ENCODE peak calls at places on chromosomes 7 and 10, in nine cellular contexts. Q, P, X, O, Y, E, W, Z and C are unnamed samples. For H3K27me3, the result is how much of the 10 kb centered on the place peaks cover.

GRCh38 chr10:122498521-122498920 is 37.2 kb downstream of the HTRA1 start:
- DNase-seq in Q (no peak), P (peak), X (no peak), O (no peak), Y (no peak), E (no peak), W (no peak), Z (no peak), C (no peak)

GRCh38 chr7:48307041-48307714 is 135.9 kb downstream of the ABCA13 start:
- DNase-seq in Q (no peak), P (no peak), X (no peak), O (no peak), Y (no peak), E (no peak), W (no peak), Z (no peak), C (no peak)

GRCh38 chr10:35752469-35753450 is 110.7 kb upstream of the FZD8 start:
- DNase-seq in Q (no peak), P (peak), X (no peak), O (no peak), Y (peak), E (no peak), W (no peak), Z (no peak), C (no peak)

GRCh38 chr10:71141528-71141927 is 70.8 kb upstream of the UNC5B start:
- DNase-seq in Q (no peak), P (no peak), X (no peak), O (no peak), Y (no peak), E (no peak), W (no peak), Z (no peak), C (no peak)

GRCh38 chr10:88092975-88093374 is 229.6 kb downstream of the PTEN start:
- DNase-seq in Q (no peak), P (peak), X (no peak), O (no peak), Y (peak), E (no peak), W (no peak), Z (no peak), C (no peak)

GRCh38 chr10:50398823-50399222 is 147.5 kb upstream of the ASAH2 start:
- DNase-seq in Q (no peak), P (no peak), X (no peak), O (no peak), Y (no peak), E (no peak), W (no peak), Z (no peak), C (no peak)

GRCh38 chr7:139088268-139088667 is 21.3 kb downstream of the ZC3HAV1 start:
- DNase-seq in Q (no peak), P (no peak), X (no peak), O (no peak), Y (no peak), E (no peak), W (no peak), Z (no peak), C (no peak)

GRCh38 chr10:33790506-33791283 is 456.2 kb upstream of the NRP1 start:
- DNase-seq in Q (no peak), P (no peak), X (no peak), O (no peak), Y (no peak), E (peak), W (no peak), Z (no peak), C (no peak)

GRCh38 chr7:39265912-39266591 is 288.3 kb downstream of the POU6F2 start:
- DNase-seq in Q (no peak), P (no peak), X (no peak), O (no peak), Y (no peak), E (no peak), W (no peak), Z (no peak), C (no peak)

GRCh38 chr10:109988231-109988630 is 19.6 kb upstream of the ADD3 start:
- DNase-seq in Q (no peak), P (no peak), X (no peak), O (no peak), Y (no peak), E (no peak), W (no peak), Z (no peak), C (no peak)

GRCh38 chr7:149598721-149599308 is 101.2 kb upstream of the ZNF746 start:
- DNase-seq in Q (no peak), P (no peak), X (no peak), O (no peak), Y (no peak), E (peak), W (peak), Z (peak), C (no peak)

GRCh38 chr7:36165059-36165458 is 12.0 kb downstream of the EEPD1 start:
- DNase-seq in Q (no peak), P (no peak), X (no peak), O (no peak), Y (no peak), E (peak), W (no peak), Z (no peak), C (no peak)

GRCh38 chr7:39624202-39624807 is 933 bp downstream of the RALA start:
- DNase-seq in Q (no peak), P (peak), X (no peak), O (no peak), Y (no peak), E (no peak), W (peak), Z (peak), C (no peak)

GRCh38 chr7:141737118-141737835 is 881 bp upstream of the SSBP1 start:
- DNase-seq in Q (peak), P (peak), X (peak), O (no peak), Y (no peak), E (no peak), W (peak), Z (peak), C (peak)

GRCh38 chr10:12707461-12708185 is 293.9 kb downstream of the CCDC3 start:
- DNase-seq in Q (peak), P (peak), X (no peak), O (no peak), Y (no peak), E (peak), W (peak), Z (peak), C (no peak)

GRCh38 chr7:74599251-74599650 is 58.3 kb upstream of the GTF2I start:
- DNase-seq in Q (no peak), P (no peak), X (no peak), O (no peak), Y (no peak), E (no peak), W (no peak), Z (no peak), C (no peak)

GRCh38 chr10:110208614-110209398 is 1.4 kb downstream of the MXI1 start:
- DNase-seq in Q (peak), P (peak), X (peak), O (peak), Y (peak), E (no peak), W (no peak), Z (peak), C (peak)

GRCh38 chr10:79237801-79238520 is 109.3 kb upstream of the PPIF start:
- DNase-seq in Q (no peak), P (no peak), X (no peak), O (no peak), Y (no peak), E (no peak), W (peak), Z (peak), C (no peak)

GRCh38 chr10:18699849-18700554 is 40.8 kb downstream of the ARL5B start:
- DNase-seq in Q (no peak), P (no peak), X (no peak), O (no peak), Y (no peak), E (no peak), W (no peak), Z (no peak), C (no peak)

GRCh38 chr7:128322040-128322643 is 21.6 kb downstream of the RBM28 start:
- DNase-seq in Q (no peak), P (no peak), X (no peak), O (no peak), Y (no peak), E (peak), W (peak), Z (peak), C (no peak)

GRCh38 chr7:6705959-6706665 is 635 bp downstream of the ZNF12 start:
- DNase-seq in Q (peak), P (peak), X (peak), O (peak), Y (peak), E (peak), W (peak), Z (peak), C (no peak)

GRCh38 chr7:146736446-146737190 is 620.0 kb downstream of the CNTNAP2 start:
- DNase-seq in Q (no peak), P (no peak), X (no peak), O (no peak), Y (no peak), E (no peak), W (no peak), Z (no peak), C (no peak)

GRCh38 chr7:87474533-87475358 is 734 bp downstream of the ABCB4 start:
- DNase-seq in Q (no peak), P (peak), X (peak), O (no peak), Y (no peak), E (peak), W (no peak), Z (peak), C (no peak)

GRCh38 chr10:125160856-125161569 is 650 bp upstream of the CTBP2 start:
- DNase-seq in Q (peak), P (peak), X (peak), O (peak), Y (peak), E (peak), W (peak), Z (peak), C (no peak)

GRCh38 chr7:13639416-13639815 is 350.1 kb downstream of the ETV1 start:
- DNase-seq in Q (no peak), P (no peak), X (no peak), O (no peak), Y (no peak), E (no peak), W (no peak), Z (no peak), C (no peak)

GRCh38 chr10:132632851-132633684 is 95.5 kb downstream of the INPP5A start:
- DNase-seq in Q (no peak), P (no peak), X (peak), O (peak), Y (peak), E (peak), W (no peak), Z (no peak), C (no peak)

GRCh38 chr7:143405671-143406352 is 2.8 kb downstream of the EPHA1 start:
- DNase-seq in Q (no peak), P (no peak), X (no peak), O (no peak), Y (no peak), E (no peak), W (no peak), Z (no peak), C (no peak)

GRCh38 chr7:140153666-140154161 is 23.1 kb downstream of the KDM7A start:
- DNase-seq in Q (no peak), P (peak), X (no peak), O (no peak), Y (no peak), E (no peak), W (no peak), Z (no peak), C (no peak)

GRCh38 chr7:97418312-97418711 is 300.8 kb downstream of the SDHAF3 start:
- DNase-seq in Q (no peak), P (peak), X (no peak), O (no peak), Y (no peak), E (no peak), W (no peak), Z (no peak), C (no peak)

GRCh38 chr7:124059375-124059774 is 26.5 kb upstream of the TMEM229A start:
- DNase-seq in Q (no peak), P (no peak), X (no peak), O (no peak), Y (no peak), E (no peak), W (no peak), Z (no peak), C (no peak)

GRCh38 chr7:116500071-116500853 is 724 bp downstream of the CAV2 start:
- DNase-seq in Q (no peak), P (peak), X (no peak), O (no peak), Y (peak), E (peak), W (peak), Z (peak), C (no peak)

GRCh38 chr7:95330194-95331003 is 6.1 kb upstream of the PON1 start:
- DNase-seq in Q (no peak), P (no peak), X (no peak), O (no peak), Y (no peak), E (no peak), W (no peak), Z (peak), C (no peak)

GRCh38 chr10:70497120-70497545 is 18.6 kb downstream of the PALD1 start:
- DNase-seq in Q (no peak), P (no peak), X (no peak), O (no peak), Y (no peak), E (no peak), W (no peak), Z (no peak), C (no peak)

GRCh38 chr7:156169474-156170370 is 357.5 kb upstream of the SHH start:
- DNase-seq in Q (no peak), P (no peak), X (peak), O (no peak), Y (no peak), E (no peak), W (no peak), Z (no peak), C (no peak)

GRCh38 chr10:74011762-74012161 is 13.8 kb downstream of the VCL start:
- DNase-seq in Q (no peak), P (no peak), X (no peak), O (no peak), Y (no peak), E (peak), W (no peak), Z (peak), C (no peak)

DNA sequence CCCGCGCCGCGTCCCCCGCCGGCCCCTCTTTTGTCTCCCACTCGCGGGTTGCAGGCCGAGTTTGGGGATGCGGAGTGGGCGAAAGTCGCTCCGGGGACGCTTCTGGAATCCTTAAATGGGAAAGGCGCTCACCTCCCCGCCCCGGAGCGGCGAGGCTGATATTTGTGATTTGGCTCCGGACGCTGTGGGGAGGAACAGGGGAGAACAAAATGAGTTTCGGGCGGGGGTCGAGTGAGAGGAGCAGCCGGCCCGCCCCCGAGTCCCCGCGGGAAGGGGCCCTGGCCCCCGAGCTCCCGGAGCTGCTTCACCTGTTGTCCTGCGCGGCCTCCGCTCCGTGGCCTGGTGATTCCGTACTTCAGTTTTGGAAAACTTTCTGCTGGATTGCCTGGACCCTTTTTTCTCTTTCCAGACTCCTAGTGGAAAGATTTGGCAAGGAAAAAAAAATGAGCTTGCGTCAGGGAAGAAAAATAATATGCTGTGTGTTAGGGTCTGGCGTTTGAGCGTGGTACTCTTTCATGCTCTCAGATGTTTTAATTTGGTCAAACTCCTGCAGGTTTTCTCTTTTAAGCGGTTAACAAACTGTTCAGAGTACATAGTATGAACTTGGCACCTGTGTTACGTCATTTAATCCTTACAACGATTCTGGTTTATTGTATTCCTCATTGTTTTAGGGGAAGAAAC is 831 bp downstream of the BMPR1A start:
- DNase-seq in Q (peak), P (peak), X (peak), O (no peak), Y (peak), E (peak), W (peak), Z (no peak), C (peak)
- TF ChIP-seq CTCF in Q (no peak), P (no peak), X (no peak), O (no peak), Y (no peak), E (peak), W (peak), Z (no peak), C (no peak)

GRCh38 chr10:84179059-84179710 is 5.6 kb downstream of the GPR15LG start:
- DNase-seq in Q (no peak), P (no peak), X (peak), O (no peak), Y (no peak), E (peak), W (no peak), Z (no peak), C (no peak)
- H3K4me3 ChIP-seq in Q (no peak), P (no peak), X (no peak), O (no peak), Y (no peak), E (no peak), W (no peak), Z (no peak), C (no peak)

DNA sequence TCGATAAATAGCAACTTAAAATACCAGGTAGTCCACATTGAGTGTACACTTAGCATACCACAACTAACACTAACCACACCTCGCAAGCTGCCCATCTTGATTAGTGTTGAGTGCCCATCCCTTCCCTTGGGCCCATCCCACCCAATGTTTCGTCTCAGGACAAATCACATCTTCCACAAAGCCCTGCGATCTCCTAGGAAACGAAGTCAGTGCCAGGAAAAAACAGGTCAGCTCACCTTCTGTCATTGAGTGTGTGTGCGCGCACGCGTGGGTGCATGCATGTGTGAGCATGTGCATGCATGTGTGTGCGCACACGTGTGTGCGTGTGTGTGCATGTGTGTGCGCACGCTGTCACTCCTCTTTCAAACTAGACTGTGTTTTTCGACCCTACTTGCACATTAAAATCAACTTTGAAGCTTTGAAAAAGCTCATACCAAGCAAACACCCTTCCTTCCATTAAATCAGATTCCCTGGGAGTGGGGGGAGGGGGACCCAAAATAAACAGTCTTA is 48.8 kb upstream of the OPALIN start:
- DNase-seq in Q (no peak), P (no peak), X (no peak), O (no peak), Y (no peak), E (no peak), W (no peak), Z (no peak), C (no peak)
- H3K27me3 ChIP-seq in Q (under half), P (under half), X (under half), O (under half), Y (under half), E (under half), W (under half), Z (under half), C (under half)

GRCh38 chr10:103062854-103063642 is 130.0 kb downstream of the NT5C2 start:
- DNase-seq in Q (no peak), P (peak), X (no peak), O (no peak), Y (no peak), E (no peak), W (no peak), Z (no peak), C (no peak)
- TF ChIP-seq CTCF in Q (no peak), P (no peak), X (no peak), O (peak), Y (peak), E (no peak), W (peak), Z (peak), C (no peak)